ENCODE peak calls at places on chromosomes 3 and 15, in ten cellular contexts. Y, W, U, S, E, F, A, G, I and B are unnamed samples.

GRCh38 chr3:182979719-182980191 is 583 bp downstream of the DCUN1D1 start:
- DNase-seq in Y (no peak), W (no peak), U (peak; percentile 50), S (peak; percentile 26), E (peak; percentile 40), F (no peak), A (peak; percentile 26), G (no peak), I (no peak), B (peak; percentile 50)

GRCh38 chr15:92780816-92781215 is 119.3 kb upstream of the CHD2 start:
- DNase-seq in Y (no peak), W (no peak), U (peak; percentile 65), S (no peak), E (no peak), F (no peak), A (no peak), G (no peak), I (no peak), B (peak; percentile 52)

GRCh38 chr3:62567097-62568021 is 194.0 kb upstream of the FEZF2 start:
- DNase-seq in Y (peak; percentile 29), W (no peak), U (no peak), S (peak; percentile 54), E (no peak), F (no peak), A (no peak), G (no peak), I (peak; percentile 26), B (no peak)

GRCh38 chr3:191428177-191428576 is 32.8 kb upstream of the PYDC2 start:
- DNase-seq in Y (no peak), W (no peak), U (no peak), S (no peak), E (no peak), F (no peak), A (no peak), G (no peak), I (no peak), B (no peak)

GRCh38 chr15:78085928-78086327 is 6.4 kb upstream of the SH2D7 start:
- DNase-seq in Y (no peak), W (no peak), U (no peak), S (no peak), E (no peak), F (no peak), A (no peak), G (no peak), I (no peak), B (no peak)

GRCh38 chr3:145519598-145520078 is 641.3 kb downstream of the PLOD2 start:
- DNase-seq in Y (no peak), W (no peak), U (no peak), S (no peak), E (no peak), F (no peak), A (no peak), G (no peak), I (no peak), B (peak; percentile 41)

GRCh38 chr15:72319360-72319984 is 485 bp downstream of the CELF6 start:
- DNase-seq in Y (peak; percentile 54), W (no peak), U (no peak), S (peak; percentile 39), E (no peak), F (no peak), A (peak; percentile 25), G (peak; percentile 9), I (peak; percentile 77), B (no peak)

GRCh38 chr3:45100998-45101407 is 45.2 kb downstream of the CDCP1 start:
- DNase-seq in Y (no peak), W (peak; percentile 37), U (no peak), S (no peak), E (no peak), F (no peak), A (no peak), G (no peak), I (no peak), B (no peak)

GRCh38 chr3:58000713-58001467 is 7.3 kb upstream of the FLNB start:
- DNase-seq in Y (no peak), W (no peak), U (no peak), S (peak; percentile 86), E (no peak), F (no peak), A (no peak), G (no peak), I (no peak), B (no peak)

GRCh38 chr3:105425153-105425502 is 58.4 kb downstream of the ALCAM start:
- DNase-seq in Y (no peak), W (no peak), U (no peak), S (no peak), E (no peak), F (no peak), A (no peak), G (no peak), I (no peak), B (no peak)

GRCh38 chr3:135927170-135927569 is 38.4 kb upstream of the PPP2R3A start:
- DNase-seq in Y (no peak), W (no peak), U (no peak), S (peak; percentile 94), E (no peak), F (no peak), A (no peak), G (no peak), I (no peak), B (no peak)

GRCh38 chr3:176584413-176585176 is 612.7 kb downstream of the TBL1XR1 start:
- DNase-seq in Y (no peak), W (no peak), U (no peak), S (no peak), E (no peak), F (no peak), A (no peak), G (no peak), I (no peak), B (no peak)

GRCh38 chr15:60795889-60796288 is 316.9 kb upstream of the ICE2 start:
- DNase-seq in Y (no peak), W (no peak), U (no peak), S (no peak), E (no peak), F (no peak), A (no peak), G (no peak), I (no peak), B (no peak)

GRCh38 chr3:175082631-175083030 is 223.5 kb downstream of the NAALADL2 start:
- DNase-seq in Y (no peak), W (no peak), U (peak; percentile 62), S (no peak), E (no peak), F (no peak), A (no peak), G (no peak), I (no peak), B (peak; percentile 10)

GRCh38 chr15:101054116-101054515 is 135.0 kb downstream of the LRRK1 start:
- DNase-seq in Y (no peak), W (no peak), U (no peak), S (no peak), E (no peak), F (no peak), A (no peak), G (no peak), I (no peak), B (no peak)